ENCODE peak calls at places on chromosomes 2 and 18, in five cellular contexts. F is NCI-H1930, O is foreskin fibroblast, P is adipocyte, D is tibial nerve. H is an unnamed sample.

GRCh38 chr2:3712424-3712823 is 9.0 kb downstream of the DCDC2C start:
- DNase-seq in F (no peak), O (no peak), P (no peak), D (no peak), H (no peak)

GRCh38 chr2:74524005-74524404 is 2.0 kb downstream of the DQX1 start:
- DNase-seq in F (no peak), O (no peak), P (no peak), D (no peak), H (no peak)

GRCh38 chr18:49631146-49631866 is 69.4 kb downstream of the LIPG start:
- DNase-seq in F (no peak), O (no peak), P (no peak), D (no peak), H (no peak)

GRCh38 chr2:230224458-230224857 is 1.1 kb upstream of the SP140 start:
- DNase-seq in F (no peak), O (no peak), P (no peak), D (no peak), H (no peak)

GRCh38 chr2:100107911-100108647 is 34.3 kb downstream of the AFF3 start:
- DNase-seq in F (no peak), O (no peak), P (no peak), D (no peak), H (no peak)

GRCh38 chr2:99072556-99072955 is 69.0 kb upstream of the C2orf15 start:
- DNase-seq in F (no peak), O (no peak), P (no peak), D (no peak), H (no peak)

GRCh38 chr2:64654063-64654811 is 524 bp upstream of the SERTAD2 start:
- DNase-seq in F (no peak), O (peak), P (peak), D (peak), H (no peak)

GRCh38 chr18:8965398-8965797 is 137.1 kb upstream of the NDUFV2 start:
- DNase-seq in F (no peak), O (no peak), P (no peak), D (no peak), H (no peak)

GRCh38 chr2:175383286-175383685 is 201.8 kb upstream of the ATP5MC3 start:
- DNase-seq in F (no peak), O (no peak), P (peak), D (no peak), H (no peak)

GRCh38 chr2:106960633-106961205 is 74.8 kb upstream of the ST6GAL2 start:
- DNase-seq in F (no peak), O (no peak), P (peak), D (no peak), H (no peak)

GRCh38 chr2:3659447-3660432 is 1.7 kb downstream of the ALLC start:
- DNase-seq in F (no peak), O (no peak), P (no peak), D (no peak), H (no peak)